ENCODE peak calls at places on chromosomes 13 and 19, in ten cellular contexts. G is heart left ventricle; C is activated B cell treated with CpG ODN at 0.5 μM for 24 hours; V is fibroblast of lung; I is astrocyte of the cerebellum; M is Panc1; K is gastrocnemius medialis; U is AG09319; O is CD4-positive, alpha-beta T cell; D is neural crest cell. Z is an unnamed sample.

GRCh38 chr13:67229438-67230242 is 496 bp downstream of the PCDH9 start:
- DNase-seq in U (no peak), O (no peak), I (peak), G (no peak), V (peak), C (no peak), K (no peak), D (no peak), M (no peak), Z (no peak)

GRCh38 chr13:94198666-94199065 is 280.8 kb downstream of the DCT start:
- DNase-seq in C (no peak), I (peak), D (no peak), G (no peak), V (peak), O (no peak), K (no peak), M (no peak), U (no peak), Z (no peak)

GRCh38 chr13:83232626-83233025 is 649.6 kb downstream of the SLITRK1 start:
- DNase-seq in V (peak), M (no peak), K (no peak), C (no peak), O (no peak), D (no peak), G (no peak), U (no peak), I (no peak), Z (no peak)

GRCh38 chr19:12670159-12670928 is 3.7 kb downstream of the WDR83 start:
- DNase-seq in I (no peak), V (no peak), K (no peak), U (no peak), G (no peak), D (no peak), M (no peak), C (no peak), O (no peak), Z (no peak)

GRCh38 chr13:48644951-48645350 is 8.8 kb upstream of the CYSLTR2 start:
- DNase-seq in U (no peak), V (no peak), C (no peak), O (no peak), M (no peak), D (no peak), I (no peak), K (no peak), G (no peak), Z (no peak)

GRCh38 chr19:54335164-54335563 is 3.8 kb downstream of the LILRA4 start:
- DNase-seq in I (no peak), D (no peak), V (no peak), O (no peak), U (no peak), G (no peak), M (no peak), K (no peak), C (no peak), Z (no peak)

GRCh38 chr19:6363429-6363828 is 2.1 kb downstream of the CLPP start:
- DNase-seq in U (no peak), D (no peak), G (no peak), O (no peak), C (no peak), M (no peak), I (no peak), K (no peak), V (no peak), Z (no peak)

GRCh38 chr19:14704450-14704849 is 14.6 kb downstream of the ZNF333 start:
- DNase-seq in O (no peak), G (no peak), D (no peak), M (no peak), U (no peak), I (no peak), K (no peak), V (no peak), C (no peak), Z (no peak)

GRCh38 chr13:46615888-46616531 is 63.0 kb downstream of the LRCH1 start:
- DNase-seq in V (peak), U (no peak), O (no peak), G (no peak), C (no peak), D (no peak), I (no peak), M (no peak), K (no peak), Z (no peak)

GRCh38 chr19:35468637-35469036 is 20.6 kb downstream of the FFAR2 start:
- DNase-seq in K (no peak), G (peak), D (no peak), C (peak), I (no peak), U (no peak), M (peak), V (no peak), O (peak), Z (no peak)

GRCh38 chr13:111893607-111894443 is 173.1 kb upstream of the SOX1 start:
- DNase-seq in C (no peak), D (peak), O (no peak), I (no peak), K (no peak), G (no peak), M (no peak), V (no peak), U (no peak), Z (no peak)

GRCh38 chr13:86000546-86000945 is 201.3 kb upstream of the SLITRK6 start:
- DNase-seq in D (no peak), V (no peak), C (no peak), M (no peak), I (no peak), O (no peak), G (no peak), U (no peak), K (no peak), Z (no peak)

GRCh38 chr13:70310720-70311119 is 202.5 kb upstream of the KLHL1 start:
- DNase-seq in O (no peak), V (peak), C (no peak), K (no peak), D (peak), M (peak), G (no peak), U (no peak), I (peak), Z (no peak)

GRCh38 chr13:113273856-113274590 is 23.0 kb upstream of the LAMP1 start:
- DNase-seq in K (no peak), G (no peak), D (no peak), U (no peak), V (peak), O (no peak), I (no peak), C (no peak), M (no peak), Z (no peak)

GRCh38 chr19:32651729-32652140 is 23.2 kb downstream of the ANKRD27 start:
- DNase-seq in C (no peak), U (no peak), V (peak), I (peak), G (peak), K (peak), D (peak), M (no peak), O (no peak), Z (no peak)

GRCh38 chr19:35739275-35740107 is 2.8 kb downstream of the IGFLR1 start:
- DNase-seq in D (no peak), O (no peak), G (no peak), K (no peak), M (no peak), I (no peak), V (no peak), C (no peak), U (no peak), Z (peak)

GRCh38 chr19:39874404-39874803 is 28.2 kb upstream of the FBL start:
- DNase-seq in D (no peak), V (no peak), G (no peak), M (no peak), O (no peak), K (no peak), U (no peak), C (no peak), I (no peak), Z (no peak)

GRCh38 chr19:1487576-1488281 is 2.4 kb downstream of the PCSK4 start:
- DNase-seq in I (no peak), M (no peak), O (no peak), D (no peak), C (no peak), U (no peak), G (no peak), V (no peak), K (no peak), Z (peak)

GRCh38 chr13:85236431-85236830 is 562.8 kb downstream of the SLITRK6 start:
- DNase-seq in V (peak), G (no peak), M (no peak), U (no peak), C (no peak), I (peak), K (no peak), D (no peak), O (no peak), Z (no peak)

GRCh38 chr13:72890546-72890945 is 108.6 kb downstream of the PIBF1 start:
- DNase-seq in C (no peak), D (no peak), M (no peak), V (no peak), K (no peak), U (no peak), I (no peak), O (no peak), G (no peak), Z (no peak)

GRCh38 chr13:111474136-111475002 is 153.9 kb downstream of the TEX29 start:
- DNase-seq in V (peak), U (no peak), G (no peak), C (no peak), K (no peak), O (no peak), D (peak), M (peak), I (peak), Z (no peak)

DNA sequence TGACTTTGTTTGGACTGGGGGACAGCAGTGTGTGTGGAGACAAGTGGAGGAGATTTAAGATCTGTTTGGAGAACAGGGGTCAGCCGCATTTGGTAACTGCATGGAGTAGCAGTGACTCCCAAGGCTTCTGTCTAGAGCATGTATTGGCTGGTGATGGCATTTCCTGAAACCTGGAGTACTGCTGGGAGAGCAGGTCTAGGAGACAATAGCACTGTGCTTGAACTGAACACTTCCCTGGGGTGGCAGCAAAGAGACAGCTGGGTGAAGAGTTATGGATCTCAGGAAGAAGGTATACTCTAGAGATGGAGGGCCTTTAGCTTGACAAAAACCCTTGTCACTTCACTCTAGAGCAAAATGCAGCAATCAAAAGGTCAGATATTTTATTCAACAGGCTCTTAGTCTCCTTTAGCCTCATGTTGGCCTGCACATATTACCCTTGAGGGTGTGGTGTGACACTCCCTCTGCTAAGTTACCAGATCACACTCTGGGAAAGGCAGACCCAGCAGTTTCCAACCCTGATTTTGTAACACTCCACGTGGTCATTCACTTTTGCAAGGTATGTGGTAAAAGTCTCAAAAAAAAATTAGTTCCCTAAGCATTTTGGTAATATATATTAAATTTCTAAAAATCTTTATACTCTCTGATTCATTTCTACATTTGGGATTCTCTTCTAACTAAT is 70.2 kb downstream of the DHRS12 start:
- DNase-seq in I (no peak), G (no peak), V (no peak), O (no peak), K (no peak), C (no peak), U (no peak), M (no peak), D (no peak), Z (no peak)
- TF ChIP-seq CTCF in I (no peak), G (no peak), V (no peak), O (no peak), K (no peak), C (no peak), U (no peak), M (peak), D (no peak), Z (no peak)

GRCh38 chr19:45395524-45396388 is 9.1 kb downstream of the PPP1R13L start:
- DNase-seq in U (no peak), K (no peak), G (no peak), M (no peak), D (no peak), V (no peak), C (no peak), O (no peak), I (no peak), Z (no peak)
- TF ChIP-seq CTCF in U (no peak), K (no peak), G (no peak), M (no peak), D (no peak), V (no peak), C (no peak), O (no peak), I (peak), Z (no peak)

GRCh38 chr19:50663280-50663790 is 14.1 kb downstream of the C19orf81 start:
- DNase-seq in I (no peak), M (no peak), V (no peak), O (no peak), G (no peak), C (no peak), D (no peak), K (no peak), U (no peak), Z (no peak)
- TF ChIP-seq CTCF in I (no peak), M (no peak), V (no peak), O (no peak), G (no peak), C (no peak), D (peak), K (no peak), U (peak), Z (no peak)

DNA sequence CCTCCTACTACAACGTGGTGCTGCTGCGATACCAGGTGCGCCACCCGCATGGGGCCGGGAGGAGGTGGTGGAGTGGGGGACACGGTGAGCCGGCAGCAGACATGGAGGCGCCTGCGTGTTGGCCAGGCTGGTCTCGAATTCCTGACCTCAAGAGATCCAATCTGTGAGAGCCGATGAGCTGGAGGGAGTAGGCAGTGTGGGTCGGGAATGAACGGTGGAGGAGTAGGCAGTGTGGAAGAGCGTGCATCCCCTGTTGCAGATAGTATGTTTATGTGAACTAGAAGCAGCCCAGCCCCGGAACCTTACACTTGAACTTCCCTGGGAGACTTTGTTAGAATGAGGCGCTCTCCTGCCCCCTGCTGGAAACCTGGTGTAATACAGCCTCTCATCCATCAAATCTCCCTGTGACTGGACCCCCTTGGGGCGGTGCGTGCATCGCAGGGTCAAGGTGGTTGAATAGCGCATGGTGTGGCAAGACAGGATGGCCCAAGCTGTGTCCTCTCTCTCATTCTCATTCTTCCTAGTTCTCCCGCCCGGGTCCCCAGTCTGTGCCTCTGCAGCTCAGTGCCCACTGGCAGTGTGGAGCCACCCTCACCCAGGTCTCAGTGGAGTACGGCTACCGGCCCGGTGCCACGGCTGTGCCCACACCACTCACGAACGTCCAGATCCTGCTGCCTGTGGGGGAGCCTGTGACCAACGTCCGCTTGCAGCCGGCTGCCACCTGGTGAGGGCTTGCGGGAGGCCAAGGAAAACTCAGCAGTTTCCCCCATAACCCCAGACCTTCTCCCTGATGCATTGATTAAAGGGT is 10.5 kb upstream of the B3GNT3 start:
- DNase-seq in K (no peak), D (peak), U (no peak), C (peak), I (peak), O (peak), M (no peak), G (peak), V (peak), Z (no peak)
- TF ChIP-seq CTCF in K (peak), D (peak), U (peak), C (no peak), I (peak), O (peak), M (peak), G (peak), V (peak), Z (peak)